ENCODE peak calls at places on chromosomes 4 and X, in five cellular contexts. One of them, this sample, is unnamed.

GRCh38 chr4:3231431-3231980 is 17.5 kb upstream of the MSANTD1 start:
- DNase-seq in bronchial epithelial cell: no peak
- DNase-seq in nephron progenitor cell: no peak
- DNase-seq in breast epithelium: no peak
- DNase-seq in PC-9: no peak
- DNase-seq in this sample: no peak

GRCh38 chr4:23368081-23368697 is 521.7 kb downstream of the PPARGC1A start:
- DNase-seq in bronchial epithelial cell: peak; percentile 21
- DNase-seq in nephron progenitor cell: peak; percentile 33
- DNase-seq in breast epithelium: no peak
- DNase-seq in PC-9: no peak
- DNase-seq in this sample: no peak

GRCh38 chr4:113117346-113117677 is 67.9 kb downstream of the ANK2 start:
- DNase-seq in bronchial epithelial cell: no peak
- DNase-seq in nephron progenitor cell: no peak
- DNase-seq in breast epithelium: no peak
- DNase-seq in PC-9: no peak
- DNase-seq in this sample: no peak

GRCh38 chr4:109547394-109547793 is 12.7 kb upstream of the MCUB start:
- DNase-seq in bronchial epithelial cell: peak; percentile 17
- DNase-seq in nephron progenitor cell: no peak
- DNase-seq in breast epithelium: no peak
- DNase-seq in PC-9: no peak
- DNase-seq in this sample: no peak

GRCh38 chrX:15737957-15738685 is at the start of gene CA5B:
- DNase-seq in bronchial epithelial cell: peak; percentile 84
- DNase-seq in nephron progenitor cell: peak; percentile 100
- DNase-seq in breast epithelium: peak; percentile 93
- DNase-seq in PC-9: peak; percentile 99
- DNase-seq in this sample: peak; percentile 98

GRCh38 chr4:115090483-115091075 is 22.8 kb downstream of the NDST4 start:
- DNase-seq in bronchial epithelial cell: peak; percentile 39
- DNase-seq in nephron progenitor cell: peak; percentile 5
- DNase-seq in breast epithelium: no peak
- DNase-seq in PC-9: no peak
- DNase-seq in this sample: no peak

GRCh38 chrX:809081-809480 is 178.5 kb downstream of the SHOX start:
- DNase-seq in bronchial epithelial cell: no peak
- DNase-seq in nephron progenitor cell: no peak
- DNase-seq in breast epithelium: no peak
- DNase-seq in PC-9: no peak
- DNase-seq in this sample: no peak

GRCh38 chr4:175635513-175635912 is 176.6 kb downstream of the GPM6A start:
- DNase-seq in bronchial epithelial cell: no peak
- DNase-seq in nephron progenitor cell: no peak
- DNase-seq in breast epithelium: no peak
- DNase-seq in PC-9: no peak
- DNase-seq in this sample: no peak

GRCh38 chrX:2549874-2550273 is 49.1 kb upstream of the DHRSX start:
- DNase-seq in bronchial epithelial cell: no peak
- DNase-seq in nephron progenitor cell: no peak
- DNase-seq in breast epithelium: no peak
- DNase-seq in PC-9: no peak
- DNase-seq in this sample: no peak

GRCh38 chr4:123037809-123038208 is 115.4 kb upstream of the NUDT6 start:
- DNase-seq in bronchial epithelial cell: no peak
- DNase-seq in nephron progenitor cell: no peak
- DNase-seq in breast epithelium: no peak
- DNase-seq in PC-9: no peak
- DNase-seq in this sample: no peak

GRCh38 chr4:171812377-171813194 is 618 bp upstream of the GALNTL6 start:
- DNase-seq in bronchial epithelial cell: no peak
- DNase-seq in nephron progenitor cell: no peak
- DNase-seq in breast epithelium: no peak
- DNase-seq in PC-9: no peak
- DNase-seq in this sample: peak; percentile 84

DNA sequence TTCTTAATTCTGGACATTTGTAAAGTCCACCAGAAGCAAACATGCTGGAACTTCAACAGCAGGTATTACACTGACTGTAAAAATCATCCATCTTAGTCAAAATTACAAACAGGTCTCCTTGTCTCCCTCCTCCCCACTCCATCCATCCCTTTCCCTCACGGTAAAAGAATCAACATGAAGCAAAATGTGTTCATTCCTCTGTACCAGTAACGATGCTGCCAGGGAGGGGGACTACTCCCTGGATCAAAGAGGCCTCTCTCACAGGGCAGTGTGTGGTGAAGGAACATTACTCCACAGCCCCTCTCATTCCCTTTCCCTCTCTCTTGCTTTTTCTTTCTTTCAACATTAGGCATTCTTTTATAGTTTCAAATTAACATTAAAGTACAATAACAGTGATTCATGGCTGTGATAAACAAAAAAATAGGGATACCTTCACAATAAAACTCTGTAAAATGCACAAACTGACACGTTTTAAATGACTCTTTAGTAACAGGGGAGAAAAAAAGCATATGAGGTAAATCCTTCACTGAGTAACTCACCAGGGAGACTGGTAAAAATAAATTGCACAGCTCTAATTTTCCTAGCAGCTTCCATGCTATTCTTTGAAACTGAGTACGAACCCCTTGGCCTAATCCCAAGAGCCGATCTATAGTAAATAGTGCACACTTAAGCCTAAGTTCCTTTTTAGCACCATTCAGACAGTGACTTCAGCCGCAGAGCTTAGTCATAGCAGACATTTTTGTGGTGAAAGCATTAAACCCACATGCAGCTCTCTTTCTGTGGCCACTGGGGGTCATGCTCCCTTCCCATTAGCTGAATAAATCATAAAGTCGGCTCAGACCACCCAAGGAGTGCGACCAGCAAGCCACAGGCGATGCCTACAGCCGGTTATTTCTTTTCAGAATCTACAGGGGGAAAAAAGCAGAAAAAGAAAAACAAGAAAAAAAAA is 215.6 kb upstream of the GYPA start:
- DNase-seq in bronchial epithelial cell: peak; percentile 89
- DNase-seq in nephron progenitor cell: peak; percentile 75
- DNase-seq in breast epithelium: no peak
- DNase-seq in PC-9: peak; percentile 58
- DNase-seq in this sample: no peak
- TF ChIP-seq CTCF in bronchial epithelial cell: peak; percentile 20
- TF ChIP-seq CTCF in nephron progenitor cell: no peak
- TF ChIP-seq CTCF in breast epithelium: no peak
- TF ChIP-seq CTCF in PC-9: no peak
- TF ChIP-seq CTCF in this sample: no peak

DNA sequence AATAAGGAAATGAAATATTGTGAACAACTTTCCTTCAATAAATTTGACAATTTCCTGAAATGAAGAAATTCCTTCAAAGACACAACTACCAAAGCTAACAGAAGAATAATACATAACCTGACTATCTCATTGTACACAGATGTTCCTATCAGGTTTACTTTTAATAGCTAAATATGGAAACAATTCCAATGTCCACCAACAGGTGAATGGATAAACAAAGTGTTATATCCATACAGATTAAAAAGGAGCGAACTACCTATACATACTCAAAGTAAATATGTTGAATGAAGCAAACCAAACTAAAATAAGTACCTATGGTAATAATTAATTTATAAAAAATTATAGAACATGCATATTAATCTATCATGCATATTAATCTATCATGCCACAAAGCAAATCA is 554.9 kb downstream of the PPP4R3C start:
- DNase-seq in bronchial epithelial cell: no peak
- DNase-seq in nephron progenitor cell: no peak
- DNase-seq in breast epithelium: no peak
- DNase-seq in PC-9: no peak
- DNase-seq in this sample: no peak
- TF ChIP-seq CTCF in bronchial epithelial cell: no peak
- TF ChIP-seq CTCF in nephron progenitor cell: peak; percentile 7
- TF ChIP-seq CTCF in breast epithelium: no peak
- TF ChIP-seq CTCF in PC-9: no peak
- TF ChIP-seq CTCF in this sample: no peak

DNA sequence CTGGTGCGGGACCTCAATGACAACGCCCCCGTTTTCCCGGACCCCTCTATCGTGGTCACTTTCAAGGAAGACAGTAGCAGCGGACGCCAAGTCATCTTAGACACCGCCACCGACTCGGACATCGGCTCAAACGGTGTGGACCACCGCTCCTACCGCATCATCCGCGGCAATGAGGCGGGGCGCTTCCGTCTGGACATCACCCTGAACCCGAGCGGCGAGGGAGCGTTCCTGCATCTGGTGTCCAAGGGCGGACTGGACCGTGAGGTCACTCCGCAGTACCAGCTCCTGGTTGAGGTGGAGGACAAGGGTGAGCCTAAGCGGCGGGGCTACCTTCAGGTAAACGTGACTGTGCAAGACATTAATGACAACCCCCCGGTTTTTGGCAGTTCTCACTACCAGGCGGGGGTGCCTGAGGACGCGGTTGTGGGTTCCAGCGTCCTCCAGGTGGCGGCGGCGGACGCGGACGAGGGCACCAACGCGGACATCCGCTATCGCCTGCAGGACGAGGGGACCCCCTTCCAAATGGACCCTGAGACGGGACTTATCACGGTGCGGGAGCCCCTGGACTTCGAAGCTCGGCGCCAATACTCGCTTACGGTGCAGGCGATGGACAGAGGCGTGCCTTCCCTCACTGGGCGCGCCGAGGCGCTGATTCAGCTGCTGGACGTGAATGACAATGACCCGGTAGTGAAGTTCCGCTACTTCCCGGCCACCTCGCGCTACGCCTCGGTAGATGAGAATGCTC is 2.2 kb downstream of the FAT4 start:
- DNase-seq in bronchial epithelial cell: peak; percentile 17
- DNase-seq in nephron progenitor cell: peak; percentile 49
- DNase-seq in breast epithelium: no peak
- DNase-seq in PC-9: no peak
- DNase-seq in this sample: peak; percentile 81
- TF ChIP-seq CTCF in bronchial epithelial cell: peak; percentile 26
- TF ChIP-seq CTCF in nephron progenitor cell: no peak
- TF ChIP-seq CTCF in breast epithelium: no peak
- TF ChIP-seq CTCF in PC-9: no peak
- TF ChIP-seq CTCF in this sample: peak; percentile 36

GRCh38 chrX:74535211-74535621 is 79.2 kb downstream of the RLIM start:
- DNase-seq in bronchial epithelial cell: peak; percentile 38
- DNase-seq in nephron progenitor cell: peak; percentile 6
- DNase-seq in breast epithelium: no peak
- DNase-seq in PC-9: no peak
- DNase-seq in this sample: peak; percentile 24
- TF ChIP-seq CTCF in bronchial epithelial cell: peak; percentile 26
- TF ChIP-seq CTCF in nephron progenitor cell: no peak
- TF ChIP-seq CTCF in breast epithelium: no peak
- TF ChIP-seq CTCF in PC-9: no peak
- TF ChIP-seq CTCF in this sample: peak; percentile 15

DNA sequence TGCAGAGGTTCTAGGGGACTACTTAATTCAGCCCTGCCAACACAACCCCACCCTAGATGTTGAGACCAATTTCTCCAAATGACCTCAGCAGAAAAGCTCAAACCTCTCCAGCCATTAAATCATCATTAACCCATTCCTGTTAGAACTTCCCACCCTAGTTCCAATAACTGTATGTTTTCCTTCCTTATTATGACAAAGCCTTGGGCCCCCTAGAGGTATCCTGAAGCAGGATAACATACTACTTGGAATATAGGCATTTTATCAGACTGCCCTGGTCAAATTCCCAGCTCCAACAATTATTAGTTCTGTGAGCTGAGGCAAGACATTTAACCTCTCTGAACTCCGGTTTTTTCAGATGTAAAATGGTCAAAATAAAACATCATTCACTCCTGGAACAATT is 244.6 kb upstream of the TENM3 start:
- DNase-seq in bronchial epithelial cell: no peak
- DNase-seq in nephron progenitor cell: no peak
- DNase-seq in breast epithelium: no peak
- DNase-seq in PC-9: no peak
- DNase-seq in this sample: no peak
- TF ChIP-seq CTCF in bronchial epithelial cell: no peak
- TF ChIP-seq CTCF in nephron progenitor cell: peak; percentile 23
- TF ChIP-seq CTCF in breast epithelium: no peak
- TF ChIP-seq CTCF in PC-9: no peak
- TF ChIP-seq CTCF in this sample: no peak